ENCODE peak calls at places on chromosome 14, in nine cellular contexts. One of them, this sample, is unnamed.

GRCh38 chr14:99603471-99603933 is 505 bp downstream of the CCDC85C start:
- DNase-seq in K562: no peak
- DNase-seq in mesenchymal stem cell: peak; percentile 42
- DNase-seq in fibroblast of lung: no peak
- DNase-seq in neural progenitor cell: peak; percentile 77
- DNase-seq in HepG2: no peak
- DNase-seq in GM23248: peak; percentile 62
- DNase-seq in trophoblast cell: peak; percentile 53
- DNase-seq in SK-N-SH: no peak
- DNase-seq in this sample: peak; percentile 61

GRCh38 chr14:24673534-24674203 is 39.7 kb upstream of the GZMB start:
- DNase-seq in K562: no peak
- DNase-seq in mesenchymal stem cell: no peak
- DNase-seq in fibroblast of lung: no peak
- DNase-seq in neural progenitor cell: no peak
- DNase-seq in HepG2: no peak
- DNase-seq in GM23248: no peak
- DNase-seq in trophoblast cell: no peak
- DNase-seq in SK-N-SH: no peak
- DNase-seq in this sample: peak; percentile 45

GRCh38 chr14:70771781-70772212 is 37.5 kb downstream of the MAP3K9 start:
- DNase-seq in K562: no peak
- DNase-seq in mesenchymal stem cell: no peak
- DNase-seq in fibroblast of lung: no peak
- DNase-seq in neural progenitor cell: peak; percentile 40
- DNase-seq in HepG2: no peak
- DNase-seq in GM23248: no peak
- DNase-seq in trophoblast cell: no peak
- DNase-seq in SK-N-SH: no peak
- DNase-seq in this sample: no peak

GRCh38 chr14:95231966-95232365 is 74.6 kb upstream of the DICER1 start:
- DNase-seq in K562: no peak
- DNase-seq in mesenchymal stem cell: no peak
- DNase-seq in fibroblast of lung: no peak
- DNase-seq in neural progenitor cell: no peak
- DNase-seq in HepG2: no peak
- DNase-seq in GM23248: peak; percentile 11
- DNase-seq in trophoblast cell: no peak
- DNase-seq in SK-N-SH: no peak
- DNase-seq in this sample: no peak

GRCh38 chr14:30240685-30241084 is 313.0 kb upstream of the PRKD1 start:
- DNase-seq in K562: no peak
- DNase-seq in mesenchymal stem cell: no peak
- DNase-seq in fibroblast of lung: peak; percentile 16
- DNase-seq in neural progenitor cell: no peak
- DNase-seq in HepG2: no peak
- DNase-seq in GM23248: peak; percentile 44
- DNase-seq in trophoblast cell: no peak
- DNase-seq in SK-N-SH: no peak
- DNase-seq in this sample: no peak

GRCh38 chr14:24297190-24297964 is 2.2 kb downstream of the DHRS1 start:
- DNase-seq in K562: peak; percentile 32
- DNase-seq in mesenchymal stem cell: peak; percentile 60
- DNase-seq in fibroblast of lung: peak; percentile 20
- DNase-seq in neural progenitor cell: peak; percentile 59
- DNase-seq in HepG2: peak; percentile 87
- DNase-seq in GM23248: peak; percentile 38
- DNase-seq in trophoblast cell: peak; percentile 73
- DNase-seq in SK-N-SH: peak; percentile 43
- DNase-seq in this sample: peak; percentile 24

GRCh38 chr14:74955229-74955999 is at the start of gene PGF:
- DNase-seq in K562: peak; percentile 69
- DNase-seq in mesenchymal stem cell: peak; percentile 70
- DNase-seq in fibroblast of lung: no peak
- DNase-seq in neural progenitor cell: peak; percentile 90
- DNase-seq in HepG2: no peak
- DNase-seq in GM23248: peak; percentile 76
- DNase-seq in trophoblast cell: peak; percentile 99
- DNase-seq in SK-N-SH: peak; percentile 93
- DNase-seq in this sample: no peak

GRCh38 chr14:93712079-93712837 is 76.0 kb downstream of the PRIMA1 start:
- DNase-seq in K562: no peak
- DNase-seq in mesenchymal stem cell: no peak
- DNase-seq in fibroblast of lung: no peak
- DNase-seq in neural progenitor cell: no peak
- DNase-seq in HepG2: no peak
- DNase-seq in GM23248: no peak
- DNase-seq in trophoblast cell: no peak
- DNase-seq in SK-N-SH: peak; percentile 23
- DNase-seq in this sample: no peak

GRCh38 chr14:93007225-93007997 is 84.5 kb downstream of the CHGA start:
- DNase-seq in K562: no peak
- DNase-seq in mesenchymal stem cell: peak; percentile 6
- DNase-seq in fibroblast of lung: peak; percentile 57
- DNase-seq in neural progenitor cell: no peak
- DNase-seq in HepG2: no peak
- DNase-seq in GM23248: peak; percentile 96
- DNase-seq in trophoblast cell: peak; percentile 36
- DNase-seq in SK-N-SH: no peak
- DNase-seq in this sample: peak; percentile 49

DNA sequence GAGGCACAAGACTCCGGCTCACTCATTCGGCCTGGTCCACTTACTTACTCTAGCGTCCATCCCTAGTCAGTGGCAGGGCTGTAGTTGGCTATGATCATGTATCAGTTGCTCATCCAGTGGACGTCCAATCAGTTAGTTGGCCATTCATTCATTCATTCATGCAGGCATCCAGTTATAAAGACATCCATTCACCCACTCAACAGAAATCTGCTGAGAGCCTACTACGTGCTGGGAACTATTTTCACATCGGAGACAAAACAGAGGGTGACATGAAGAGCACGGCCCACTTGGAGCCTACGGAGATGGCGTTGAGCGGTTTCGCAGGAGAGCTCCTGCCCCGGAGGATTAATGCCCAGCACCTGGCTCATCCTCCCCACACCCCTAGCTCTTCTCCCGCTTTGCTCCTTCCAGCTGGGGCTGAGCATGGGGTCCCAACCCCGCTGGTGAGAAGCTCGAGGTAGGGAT is 49.7 kb downstream of the SNAPC1 start:
- DNase-seq in K562: no peak
- DNase-seq in mesenchymal stem cell: no peak
- DNase-seq in fibroblast of lung: no peak
- DNase-seq in neural progenitor cell: no peak
- DNase-seq in HepG2: no peak
- DNase-seq in GM23248: no peak
- DNase-seq in trophoblast cell: no peak
- DNase-seq in SK-N-SH: no peak
- DNase-seq in this sample: no peak
- H3K4me2 ChIP-seq in K562: no peak overlapping the region
- H3K4me2 ChIP-seq in mesenchymal stem cell: peak overlapping the region; percentile 58
- H3K4me2 ChIP-seq in fibroblast of lung: no peak overlapping the region
- H3K4me2 ChIP-seq in neural progenitor cell: peak overlapping the region; percentile 94
- H3K4me2 ChIP-seq in HepG2: peak overlapping the region; percentile 24
- H3K4me2 ChIP-seq in GM23248: peak overlapping the region; percentile 20
- H3K4me2 ChIP-seq in trophoblast cell: peak overlapping the region; percentile 95
- H3K4me2 ChIP-seq in SK-N-SH: no peak overlapping the region
- H3K4me2 ChIP-seq in this sample: no peak overlapping the region

GRCh38 chr14:63891148-63891964 is 38.6 kb downstream of the SYNE2 start:
- DNase-seq in K562: no peak
- DNase-seq in mesenchymal stem cell: peak; percentile 52
- DNase-seq in fibroblast of lung: peak; percentile 31
- DNase-seq in neural progenitor cell: peak; percentile 36
- DNase-seq in HepG2: no peak
- DNase-seq in GM23248: no peak
- DNase-seq in trophoblast cell: no peak
- DNase-seq in SK-N-SH: no peak
- DNase-seq in this sample: no peak
- H3K4me2 ChIP-seq in K562: no peak overlapping the region
- H3K4me2 ChIP-seq in mesenchymal stem cell: no peak overlapping the region
- H3K4me2 ChIP-seq in fibroblast of lung: no peak overlapping the region
- H3K4me2 ChIP-seq in neural progenitor cell: peak overlapping the region; percentile 61
- H3K4me2 ChIP-seq in HepG2: no peak overlapping the region
- H3K4me2 ChIP-seq in GM23248: no peak overlapping the region
- H3K4me2 ChIP-seq in trophoblast cell: no peak overlapping the region
- H3K4me2 ChIP-seq in SK-N-SH: peak overlapping the region; percentile 47
- H3K4me2 ChIP-seq in this sample: peak overlapping the region; percentile 22

GRCh38 chr14:104676130-104676693 is 13.2 kb upstream of the INF2 start:
- DNase-seq in K562: no peak
- DNase-seq in mesenchymal stem cell: no peak
- DNase-seq in fibroblast of lung: no peak
- DNase-seq in neural progenitor cell: no peak
- DNase-seq in HepG2: no peak
- DNase-seq in GM23248: no peak
- DNase-seq in trophoblast cell: no peak
- DNase-seq in SK-N-SH: no peak
- DNase-seq in this sample: no peak

GRCh38 chr14:104677506-104678332 is 11.7 kb upstream of the INF2 start:
- DNase-seq in K562: peak; percentile 84
- DNase-seq in mesenchymal stem cell: peak; percentile 91
- DNase-seq in fibroblast of lung: peak; percentile 75
- DNase-seq in neural progenitor cell: peak; percentile 83
- DNase-seq in HepG2: no peak
- DNase-seq in GM23248: peak; percentile 83
- DNase-seq in trophoblast cell: peak; percentile 81
- DNase-seq in SK-N-SH: no peak
- DNase-seq in this sample: peak; percentile 57

GRCh38 chr14:104675447-104675846 is 14.0 kb upstream of the INF2 start:
- DNase-seq in K562: no peak
- DNase-seq in mesenchymal stem cell: no peak
- DNase-seq in fibroblast of lung: no peak
- DNase-seq in neural progenitor cell: no peak
- DNase-seq in HepG2: no peak
- DNase-seq in GM23248: no peak
- DNase-seq in trophoblast cell: no peak
- DNase-seq in SK-N-SH: no peak
- DNase-seq in this sample: no peak

GRCh38 chr14:104676694-104677505 is 12.5 kb upstream of the INF2 start:
- DNase-seq in K562: no peak
- DNase-seq in mesenchymal stem cell: peak; percentile 68
- DNase-seq in fibroblast of lung: no peak
- DNase-seq in neural progenitor cell: peak; percentile 56
- DNase-seq in HepG2: peak; percentile 55
- DNase-seq in GM23248: no peak
- DNase-seq in trophoblast cell: no peak
- DNase-seq in SK-N-SH: no peak
- DNase-seq in this sample: no peak

DNA sequence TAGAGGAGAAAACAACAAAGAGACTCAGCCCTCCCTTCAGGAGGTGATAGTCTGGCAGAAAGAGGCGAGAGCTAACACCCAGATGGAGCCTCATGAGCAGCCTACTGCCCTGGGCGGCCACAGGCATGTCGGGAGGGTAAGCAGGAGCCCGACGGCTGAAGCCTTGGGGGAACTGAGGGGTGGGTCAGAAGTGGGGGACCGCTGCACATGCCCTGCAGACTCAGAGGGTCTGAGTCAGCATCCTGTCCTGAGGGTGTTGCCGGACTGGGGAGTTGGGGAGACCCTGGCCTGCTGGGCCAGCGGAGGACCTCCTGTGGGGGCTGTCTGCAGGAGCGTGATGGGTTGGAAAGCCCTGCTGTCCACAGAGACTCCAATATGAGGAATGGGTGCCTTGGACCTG is 15.9 kb upstream of the INF2 start:
- DNase-seq in K562: no peak
- DNase-seq in mesenchymal stem cell: no peak
- DNase-seq in fibroblast of lung: no peak
- DNase-seq in neural progenitor cell: no peak
- DNase-seq in HepG2: no peak
- DNase-seq in GM23248: no peak
- DNase-seq in trophoblast cell: no peak
- DNase-seq in SK-N-SH: no peak
- DNase-seq in this sample: no peak
- H3K4me2 ChIP-seq in K562: no peak overlapping the region
- H3K4me2 ChIP-seq in mesenchymal stem cell: no peak overlapping the region
- H3K4me2 ChIP-seq in fibroblast of lung: no peak overlapping the region
- H3K4me2 ChIP-seq in neural progenitor cell: no peak overlapping the region
- H3K4me2 ChIP-seq in HepG2: no peak overlapping the region
- H3K4me2 ChIP-seq in GM23248: no peak overlapping the region
- H3K4me2 ChIP-seq in trophoblast cell: no peak overlapping the region
- H3K4me2 ChIP-seq in SK-N-SH: no peak overlapping the region
- H3K4me2 ChIP-seq in this sample: no peak overlapping the region

GRCh38 chr14:47154276-47154797 is 502.8 kb upstream of the RPL10L start:
- DNase-seq in K562: no peak
- DNase-seq in mesenchymal stem cell: no peak
- DNase-seq in fibroblast of lung: no peak
- DNase-seq in neural progenitor cell: no peak
- DNase-seq in HepG2: no peak
- DNase-seq in GM23248: no peak
- DNase-seq in trophoblast cell: no peak
- DNase-seq in SK-N-SH: no peak
- DNase-seq in this sample: no peak

GRCh38 chr14:47148686-47149085 is 497.1 kb upstream of the RPL10L start:
- DNase-seq in K562: no peak
- DNase-seq in mesenchymal stem cell: no peak
- DNase-seq in fibroblast of lung: no peak
- DNase-seq in neural progenitor cell: no peak
- DNase-seq in HepG2: no peak
- DNase-seq in GM23248: no peak
- DNase-seq in trophoblast cell: no peak
- DNase-seq in SK-N-SH: no peak
- DNase-seq in this sample: no peak

GRCh38 chr14:47150267-47150666 is 498.7 kb upstream of the RPL10L start:
- DNase-seq in K562: no peak
- DNase-seq in mesenchymal stem cell: no peak
- DNase-seq in fibroblast of lung: no peak
- DNase-seq in neural progenitor cell: no peak
- DNase-seq in HepG2: no peak
- DNase-seq in GM23248: no peak
- DNase-seq in trophoblast cell: peak; percentile 19
- DNase-seq in SK-N-SH: no peak
- DNase-seq in this sample: no peak

GRCh38 chr14:47149326-47149725 is 497.7 kb upstream of the RPL10L start:
- DNase-seq in K562: no peak
- DNase-seq in mesenchymal stem cell: peak; percentile 8
- DNase-seq in fibroblast of lung: no peak
- DNase-seq in neural progenitor cell: no peak
- DNase-seq in HepG2: no peak
- DNase-seq in GM23248: peak; percentile 0
- DNase-seq in trophoblast cell: peak; percentile 42
- DNase-seq in SK-N-SH: no peak
- DNase-seq in this sample: no peak
- H3K4me2 ChIP-seq in K562: no peak overlapping the region
- H3K4me2 ChIP-seq in mesenchymal stem cell: no peak overlapping the region
- H3K4me2 ChIP-seq in fibroblast of lung: no peak overlapping the region
- H3K4me2 ChIP-seq in neural progenitor cell: no peak overlapping the region
- H3K4me2 ChIP-seq in HepG2: no peak overlapping the region
- H3K4me2 ChIP-seq in GM23248: no peak overlapping the region
- H3K4me2 ChIP-seq in trophoblast cell: no peak overlapping the region
- H3K4me2 ChIP-seq in SK-N-SH: no peak overlapping the region
- H3K4me2 ChIP-seq in this sample: no peak overlapping the region

This sample was measured in OCI-LY7.